ENCODE peak calls at places on chromosomes 12 and 14, in seven cellular contexts. Y is K562, L is SK-N-SH, X is HCT116, Z is GM12878, C is H1, I is HepG2. N is an unnamed sample.

GRCh38 chr14:91284146-91284790 is 39.8 kb upstream of the GPR68 start:
- DNase-seq in Y (no peak), L (peak; percentile 76), X (no peak), Z (no peak), C (no peak), I (no peak), N (peak; percentile 54)

GRCh38 chr14:104011824-104012517 is 69.6 kb upstream of the RD3L start:
- DNase-seq in Y (no peak), L (no peak), X (no peak), Z (no peak), C (no peak), I (no peak), N (peak; percentile 24)

GRCh38 chr12:124297389-124297788 is 2.5 kb downstream of the RFLNA start:
- DNase-seq in Y (no peak), L (no peak), X (no peak), Z (no peak), C (no peak), I (no peak), N (no peak)

GRCh38 chr12:116879509-116880212 is 1.6 kb downstream of the HRK start:
- DNase-seq in Y (no peak), L (peak; percentile 51), X (no peak), Z (no peak), C (peak; percentile 55), I (no peak), N (no peak)

GRCh38 chr12:52871291-52871961 is 22.6 kb upstream of the KRT78 start:
- DNase-seq in Y (no peak), L (no peak), X (no peak), Z (no peak), C (no peak), I (no peak), N (no peak)

GRCh38 chr14:101363880-101364391 is 197.4 kb upstream of the DIO3 start:
- DNase-seq in Y (no peak), L (peak; percentile 32), X (no peak), Z (no peak), C (no peak), I (no peak), N (no peak)

GRCh38 chr14:38731962-38732361 is 371.1 kb downstream of the SEC23A start:
- DNase-seq in Y (no peak), L (no peak), X (no peak), Z (no peak), C (no peak), I (no peak), N (no peak)

GRCh38 chr14:79274641-79275366 is 936.5 kb downstream of the DIO2 start:
- DNase-seq in Y (no peak), L (no peak), X (no peak), Z (no peak), C (no peak), I (no peak), N (no peak)

GRCh38 chr12:59651230-59651920 is 55.5 kb downstream of the SLC16A7 start:
- DNase-seq in Y (no peak), L (no peak), X (no peak), Z (no peak), C (no peak), I (peak; percentile 9), N (no peak)

GRCh38 chr12:63867026-63867425 is 22.5 kb downstream of the SRGAP1 start:
- DNase-seq in Y (no peak), L (no peak), X (no peak), Z (no peak), C (no peak), I (no peak), N (no peak)

GRCh38 chr12:63874897-63875296 is 30.4 kb downstream of the SRGAP1 start:
- DNase-seq in Y (no peak), L (no peak), X (no peak), Z (no peak), C (no peak), I (no peak), N (no peak)

GRCh38 chr12:63870838-63871237 is 26.3 kb downstream of the SRGAP1 start:
- DNase-seq in Y (no peak), L (no peak), X (no peak), Z (no peak), C (no peak), I (no peak), N (no peak)

GRCh38 chr12:63865448-63865847 is 20.9 kb downstream of the SRGAP1 start:
- DNase-seq in Y (no peak), L (no peak), X (no peak), Z (no peak), C (no peak), I (no peak), N (no peak)

GRCh38 chr12:63869656-63870055 is 25.2 kb downstream of the SRGAP1 start:
- DNase-seq in Y (no peak), L (no peak), X (no peak), Z (no peak), C (no peak), I (no peak), N (no peak)
- TF ChIP-seq JUND in Y (no peak), L (no peak), X (no peak), Z (no peak), C (no peak), I (no peak), N (no peak)

DNA sequence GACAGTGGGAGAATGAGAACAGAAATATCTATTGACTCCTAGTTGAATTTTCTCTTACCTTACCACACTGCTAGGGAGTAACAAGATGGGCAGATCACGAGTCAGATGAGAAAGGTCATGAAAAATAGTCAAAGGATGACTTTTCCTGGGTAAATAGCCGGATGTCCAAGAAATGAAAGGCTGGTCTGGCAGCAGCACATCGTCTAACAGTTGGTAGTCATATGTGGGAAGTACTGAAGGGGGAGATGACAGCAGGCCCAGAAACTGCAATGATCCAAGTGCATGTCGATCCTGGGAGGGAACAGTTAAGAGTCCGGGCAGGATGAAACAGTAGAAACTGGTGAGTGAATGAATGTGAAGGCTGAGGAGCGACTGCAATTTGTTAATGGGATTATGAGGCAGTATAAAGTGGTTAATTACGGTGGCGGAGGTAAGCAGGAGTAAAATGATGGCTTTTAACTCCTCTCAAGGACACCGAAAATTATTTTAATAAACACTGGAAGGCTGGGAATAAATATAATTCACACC is 1.2 kb upstream of the ERC1 start:
- DNase-seq in Y (no peak), L (peak; percentile 73), X (no peak), Z (no peak), C (no peak), I (peak; percentile 66), N (no peak)
- TF ChIP-seq JUND in Y (no peak), L (no peak), X (no peak), Z (no peak), C (no peak), I (no peak), N (no peak)

GRCh38 chr12:62435337-62436163 is 31.1 kb upstream of the MON2 start:
- DNase-seq in Y (no peak), L (peak; percentile 61), X (no peak), Z (no peak), C (peak; percentile 75), I (peak; percentile 58), N (peak; percentile 71)
- TF ChIP-seq JUND in Y (no peak), L (no peak), X (no peak), Z (no peak), C (no peak), I (no peak), N (no peak)

DNA sequence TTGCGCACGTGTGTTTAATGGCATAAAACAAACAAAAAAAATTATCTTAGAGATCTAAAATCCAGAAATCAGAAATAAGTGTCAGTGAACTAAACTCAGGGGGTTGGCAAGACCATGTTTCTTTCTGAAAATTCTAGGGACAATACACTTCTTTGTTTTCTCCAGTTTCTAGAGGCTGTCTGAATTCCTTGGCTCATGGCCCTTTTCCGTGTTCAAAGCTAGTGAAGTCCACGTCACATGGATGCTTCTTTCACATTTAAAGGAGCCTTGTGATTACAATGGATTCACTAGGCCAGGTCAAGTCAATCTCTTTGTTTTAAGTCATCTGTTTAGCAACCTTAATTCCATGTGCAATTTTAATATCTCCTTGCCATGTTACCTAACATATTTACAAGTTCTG is 22.4 kb downstream of the SLCO1B3 start:
- DNase-seq in Y (no peak), L (no peak), X (no peak), Z (no peak), C (no peak), I (no peak), N (no peak)
- TF ChIP-seq JUND in Y (no peak), L (no peak), X (no peak), Z (no peak), C (no peak), I (no peak), N (no peak)

GRCh38 chr12:96571101-96571862 is 81.9 kb downstream of the CFAP54 start:
- DNase-seq in Y (no peak), L (no peak), X (no peak), Z (peak; percentile 93), C (no peak), I (no peak), N (no peak)
- TF ChIP-seq JUND in Y (no peak), L (no peak), X (no peak), Z (no peak), C (no peak), I (no peak), N (no peak)

GRCh38 chr12:106179086-106179485 is 40.3 kb upstream of the NUAK1 start:
- DNase-seq in Y (no peak), L (no peak), X (no peak), Z (no peak), C (no peak), I (peak; percentile 38), N (peak; percentile 22)

GRCh38 chr12:106173442-106173841 is 34.7 kb upstream of the NUAK1 start:
- DNase-seq in Y (no peak), L (no peak), X (no peak), Z (no peak), C (no peak), I (no peak), N (no peak)

GRCh38 chr12:106178582-106178981 is 39.8 kb upstream of the NUAK1 start:
- DNase-seq in Y (no peak), L (no peak), X (no peak), Z (no peak), C (no peak), I (no peak), N (peak; percentile 77)

GRCh38 chr12:106171117-106171750 is 32.5 kb upstream of the NUAK1 start:
- DNase-seq in Y (no peak), L (no peak), X (no peak), Z (no peak), C (no peak), I (no peak), N (peak; percentile 43)

DNA sequence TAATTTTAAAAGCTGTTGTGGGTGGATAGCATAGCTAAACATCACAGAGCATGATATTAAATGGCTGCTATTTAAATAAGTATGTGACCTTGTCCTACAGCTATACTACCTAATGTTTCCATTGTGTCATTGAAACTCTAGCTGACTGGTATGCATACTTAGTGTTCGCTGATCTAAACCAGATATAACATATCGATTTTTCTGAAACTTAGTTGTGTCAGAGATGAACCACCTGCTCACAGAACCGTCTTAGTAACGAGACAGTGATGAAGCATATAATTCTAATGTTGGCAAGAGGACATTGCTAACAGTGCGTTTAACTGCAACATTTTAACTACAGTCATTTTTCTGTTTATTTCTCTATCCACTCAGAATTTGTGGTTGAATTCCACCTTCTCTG is 36.1 kb upstream of the NUAK1 start:
- DNase-seq in Y (no peak), L (no peak), X (no peak), Z (no peak), C (no peak), I (peak; percentile 11), N (no peak)
- TF ChIP-seq JUND in Y (no peak), L (no peak), X (no peak), Z (no peak), C (no peak), I (no peak), N (no peak)

N was measured in T47D.